ENCODE peak calls at places on chromosome 6, in ten cellular contexts. A is hepatocyte, B is tibial nerve, H is cardiac fibroblast, T is HFF-Myc, Y is Peyer's patch, L is vagina, P is choroid plexus epithelial cell, W is foreskin fibroblast, N is PC-9. V is an unnamed sample.

GRCh38 chr6:82410151-82410621 is 46.6 kb downstream of the TPBG start:
- DNase-seq in A (no peak), B (no peak), H (peak; percentile 99), T (no peak), Y (no peak), L (no peak), P (peak; percentile 97), W (peak; percentile 26), N (no peak), V (peak; percentile 80)

GRCh38 chr6:147787407-147787806 is 278.9 kb downstream of the SAMD5 start:
- DNase-seq in A (no peak), B (no peak), H (no peak), T (no peak), Y (no peak), L (no peak), P (no peak), W (no peak), N (no peak), V (no peak)

GRCh38 chr6:43093361-43094289 is 17.5 kb downstream of the PTK7 start:
- DNase-seq in A (no peak), B (no peak), H (peak; percentile 90), T (peak; percentile 61), Y (no peak), L (no peak), P (peak; percentile 60), W (peak; percentile 85), N (no peak), V (peak; percentile 82)

GRCh38 chr6:41256383-41256782 is 28.2 kb downstream of the TREML4 start:
- DNase-seq in A (no peak), B (no peak), H (no peak), T (no peak), Y (no peak), L (no peak), P (no peak), W (no peak), N (no peak), V (no peak)

GRCh38 chr6:129853996-129854711 is 7.0 kb downstream of the TMEM244 start:
- DNase-seq in A (no peak), B (no peak), H (peak; percentile 58), T (no peak), Y (no peak), L (no peak), P (peak; percentile 54), W (peak; percentile 60), N (no peak), V (peak; percentile 76)

GRCh38 chr6:35017461-35018183 is 123.5 kb downstream of the TCP11 start:
- DNase-seq in A (no peak), B (peak; percentile 63), H (peak; percentile 29), T (no peak), Y (no peak), L (no peak), P (peak; percentile 72), W (no peak), N (no peak), V (peak; percentile 22)

GRCh38 chr6:84866715-84867114 is 102.3 kb upstream of the TBX18 start:
- DNase-seq in A (no peak), B (no peak), H (peak; percentile 60), T (no peak), Y (no peak), L (no peak), P (peak; percentile 69), W (no peak), N (no peak), V (no peak)

GRCh38 chr6:34213772-34214171 is 22.9 kb upstream of the HMGA1 start:
- DNase-seq in A (no peak), B (no peak), H (no peak), T (no peak), Y (no peak), L (no peak), P (no peak), W (no peak), N (no peak), V (no peak)

GRCh38 chr6:167827588-167828324 is 1.0 kb downstream of the AFDN start:
- DNase-seq in A (peak; percentile 71), B (peak; percentile 25), H (peak; percentile 53), T (no peak), Y (peak; percentile 79), L (no peak), P (peak; percentile 48), W (peak; percentile 20), N (peak; percentile 27), V (peak; percentile 33)

DNA sequence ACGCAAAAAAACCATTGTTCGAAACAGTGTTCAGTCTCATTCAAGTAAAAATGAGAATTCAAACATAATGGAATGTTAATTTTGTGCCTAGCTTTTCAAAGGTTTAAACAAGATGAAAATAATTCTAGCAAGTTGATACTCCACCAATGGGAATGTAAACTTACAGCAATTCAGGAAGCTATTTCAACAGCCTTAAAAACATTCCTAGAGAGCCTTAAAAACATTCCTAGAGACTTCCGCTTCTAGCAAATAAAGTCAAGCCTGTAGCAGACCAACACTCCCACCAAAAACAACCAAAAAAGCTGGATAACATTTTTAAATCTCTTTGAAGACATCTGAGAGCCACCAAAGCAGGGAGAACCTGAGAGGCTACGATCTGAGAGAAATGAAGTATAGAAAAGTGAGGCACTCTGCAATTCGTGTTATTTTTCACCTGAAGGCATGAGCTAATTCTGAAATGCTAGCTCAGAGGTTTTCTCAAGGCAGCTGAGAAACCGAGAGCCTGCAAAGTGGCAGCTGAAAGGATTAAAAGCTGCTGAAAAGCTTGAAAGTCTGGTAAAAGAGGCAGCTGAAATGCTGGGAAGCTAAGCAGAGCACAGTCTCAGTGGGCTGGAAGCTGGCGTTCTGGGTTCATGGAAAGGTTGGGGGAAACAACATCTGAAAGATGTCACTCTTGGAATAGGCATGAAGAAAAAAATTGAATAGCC is 20.9 kb downstream of the GPR63 start:
- DNase-seq in A (peak; percentile 26), B (no peak), H (peak; percentile 45), T (no peak), Y (no peak), L (no peak), P (peak; percentile 67), W (no peak), N (no peak), V (peak; percentile 29)
- H3K4me3 ChIP-seq in A (no peak overlapping the region), B (no peak overlapping the region), H (no peak overlapping the region), T (no peak overlapping the region), Y (no peak overlapping the region), L (no peak overlapping the region), P (peak overlapping the region; percentile 28), W (no peak overlapping the region), N (no peak overlapping the region), V (no peak overlapping the region)

GRCh38 chr6:71288228-71289038 is at the start of gene OGFRL1:
- DNase-seq in A (peak; percentile 91), B (peak; percentile 61), H (peak; percentile 70), T (no peak), Y (peak; percentile 76), L (no peak), P (peak; percentile 76), W (peak; percentile 81), N (peak; percentile 82), V (peak; percentile 66)
- TF ChIP-seq CTCF in A (no peak), B (peak; percentile 62), H (no peak), T (no peak), Y (no peak), L (no peak), P (no peak), W (no peak), N (no peak), V (no peak)

GRCh38 chr6:37565267-37566208 is 65.8 kb upstream of the CCDC167 start:
- DNase-seq in A (peak; percentile 59), B (no peak), H (no peak), T (no peak), Y (no peak), L (no peak), P (no peak), W (no peak), N (no peak), V (no peak)
- H3K4me3 ChIP-seq in A (peak overlapping the region; percentile 12), B (peak overlapping the region; percentile 20), H (peak overlapping the region; percentile 33), T (peak overlapping the region; percentile 34), Y (peak overlapping the region; percentile 33), L (peak overlapping the region; percentile 47), P (peak overlapping the region; percentile 4), W (peak overlapping the region; percentile 48), N (no peak overlapping the region), V (peak overlapping the region; percentile 43)

DNA sequence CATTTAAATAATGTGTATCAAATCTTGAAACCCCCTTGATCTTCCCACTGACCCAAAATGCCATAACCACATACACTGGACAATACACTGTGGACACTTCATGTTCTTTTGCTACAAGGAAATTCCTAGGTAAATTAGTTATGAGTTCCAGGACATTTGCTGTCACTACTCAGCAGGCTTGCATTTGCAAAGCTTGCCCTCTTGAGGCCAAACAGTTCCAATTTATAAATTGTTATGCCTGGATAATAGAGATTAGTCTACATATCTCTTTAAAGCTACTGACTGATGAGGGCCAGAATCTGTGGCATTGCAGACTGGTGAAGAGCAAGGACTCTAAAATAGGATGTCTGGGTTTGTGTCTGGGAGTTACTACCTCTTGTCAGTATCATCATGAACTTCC is 17.4 kb upstream of the RAB32 start:
- DNase-seq in A (no peak), B (no peak), H (peak; percentile 53), T (no peak), Y (no peak), L (no peak), P (peak; percentile 48), W (no peak), N (no peak), V (peak; percentile 14)
- TF ChIP-seq CTCF in A (peak; percentile 44), B (no peak), H (peak; percentile 39), T (peak; percentile 11), Y (no peak), L (no peak), P (peak; percentile 63), W (peak; percentile 29), N (peak; percentile 54), V (peak; percentile 32)

DNA sequence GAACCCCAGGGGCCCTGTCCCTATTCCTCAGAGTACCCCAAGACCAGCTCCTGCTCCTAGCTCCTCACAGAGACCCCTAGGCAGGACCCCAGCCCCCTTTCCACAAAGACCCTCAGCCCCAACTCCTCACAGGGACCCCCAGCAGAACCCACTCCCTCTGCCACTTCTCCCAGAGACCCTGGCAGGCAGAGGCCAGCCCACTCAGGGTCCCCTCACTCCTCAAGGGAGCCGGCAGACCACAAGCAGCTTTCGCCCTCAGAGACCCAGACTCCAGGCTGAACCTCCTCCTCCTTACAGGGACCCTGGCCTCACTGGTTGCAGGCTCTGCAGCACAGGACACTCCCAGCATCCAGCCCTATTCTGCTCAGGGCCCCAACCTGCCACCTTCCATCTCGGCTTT is 575 bp downstream of the SLC44A4 start:
- DNase-seq in A (no peak), B (no peak), H (no peak), T (no peak), Y (no peak), L (no peak), P (no peak), W (no peak), N (no peak), V (no peak)
- H3K4me3 ChIP-seq in A (peak overlapping the region; percentile 27), B (peak overlapping the region; percentile 14), H (no peak overlapping the region), T (no peak overlapping the region), Y (no peak overlapping the region), L (no peak overlapping the region), P (no peak overlapping the region), W (no peak overlapping the region), N (peak overlapping the region; percentile 29), V (no peak overlapping the region)

GRCh38 chr6:128807577-128807976 is 75.4 kb upstream of the LAMA2 start:
- DNase-seq in A (peak; percentile 35), B (no peak), H (peak; percentile 74), T (peak; percentile 22), Y (no peak), L (no peak), P (peak; percentile 81), W (peak; percentile 10), N (no peak), V (peak; percentile 74)
- TF ChIP-seq CTCF in A (peak; percentile 65), B (peak; percentile 35), H (peak; percentile 54), T (peak; percentile 34), Y (peak; percentile 18), L (no peak), P (peak; percentile 57), W (peak; percentile 27), N (peak; percentile 71), V (peak; percentile 45)

GRCh38 chr6:30171677-30172471 is 8.5 kb downstream of the TRIM15 start:
- DNase-seq in A (peak; percentile 52), B (no peak), H (no peak), T (no peak), Y (no peak), L (no peak), P (peak; percentile 74), W (peak; percentile 9), N (no peak), V (peak; percentile 23)
- H3K4me3 ChIP-seq in A (no peak overlapping the region), B (no peak overlapping the region), H (peak overlapping the region; percentile 1), T (peak overlapping the region; percentile 5), Y (peak overlapping the region; percentile 15), L (no peak overlapping the region), P (peak overlapping the region; percentile 8), W (no peak overlapping the region), N (no peak overlapping the region), V (no peak overlapping the region)